ENCODE peak calls at places on chromosome 16, in seven cellular contexts. W is adrenal gland, C is transverse colon, F is heart left ventricle, N is stomach, I is A549, U is suprapubic skin. G is an unnamed sample.
A peak's percentile ranks its signal among the peaks of the same experiment; 100 is the strongest.

GRCh38 chr16:28924762-28925385 is at the start of gene RABEP2:
- DNase-seq in W (peak; percentile 95), C (peak; percentile 99), F (peak; percentile 93), N (peak; percentile 100), I (peak; percentile 89), U (peak; percentile 95), G (peak; percentile 98)

GRCh38 chr16:66266436-66267286 is 99.8 kb upstream of the CDH5 start:
- DNase-seq in W (peak; percentile 48), C (peak; percentile 27), F (peak; percentile 74), N (no peak), I (no peak), U (peak; percentile 87), G (peak; percentile 95)

GRCh38 chr16:81514041-81514559 is 69.5 kb downstream of the CMIP start:
- DNase-seq in W (no peak), C (no peak), F (no peak), N (no peak), I (no peak), U (no peak), G (no peak)

GRCh38 chr16:88058817-88059216 is 107.6 kb downstream of the BANP start:
- DNase-seq in W (no peak), C (no peak), F (no peak), N (no peak), I (no peak), U (peak; percentile 51), G (no peak)

GRCh38 chr16:74226361-74226979 is 70.1 kb upstream of the PSMD7 start:
- DNase-seq in W (no peak), C (no peak), F (no peak), N (no peak), I (peak; percentile 10), U (no peak), G (no peak)

GRCh38 chr16:85908444-85908843 is 9.5 kb downstream of the IRF8 start:
- DNase-seq in W (no peak), C (no peak), F (no peak), N (no peak), I (no peak), U (no peak), G (no peak)

GRCh38 chr16:54651440-54651839 is 279.2 kb upstream of the IRX5 start:
- DNase-seq in W (no peak), C (no peak), F (no peak), N (no peak), I (no peak), U (no peak), G (no peak)

GRCh38 chr16:12532871-12533610 is 270.6 kb downstream of the CPPED1 start:
- DNase-seq in W (no peak), C (no peak), F (no peak), N (no peak), I (no peak), U (no peak), G (no peak)

GRCh38 chr16:8656376-8656775 is 18.0 kb upstream of the ABAT start:
- DNase-seq in W (no peak), C (no peak), F (no peak), N (no peak), I (no peak), U (no peak), G (peak; percentile 58)

GRCh38 chr16:19236561-19236960 is 49.0 kb upstream of the CLEC19A start:
- DNase-seq in W (no peak), C (peak; percentile 51), F (no peak), N (peak; percentile 30), I (peak; percentile 37), U (no peak), G (no peak)

GRCh38 chr16:81994485-81994884 is 16.8 kb downstream of the SDR42E1 start:
- DNase-seq in W (no peak), C (no peak), F (no peak), N (no peak), I (peak; percentile 28), U (no peak), G (no peak)

GRCh38 chr16:55494994-55495421 is 13.9 kb upstream of the LPCAT2 start:
- DNase-seq in W (peak; percentile 82), C (peak; percentile 45), F (peak; percentile 58), N (peak; percentile 51), I (peak; percentile 62), U (peak; percentile 66), G (peak; percentile 65)

GRCh38 chr16:12228607-12229499 is 252.3 kb downstream of the SNX29 start:
- DNase-seq in W (peak; percentile 74), C (peak; percentile 80), F (peak; percentile 38), N (no peak), I (peak; percentile 70), U (no peak), G (peak; percentile 89)

GRCh38 chr16:87460936-87461335 is 31.9 kb downstream of the ZCCHC14 start:
- DNase-seq in W (no peak), C (no peak), F (no peak), N (no peak), I (no peak), U (no peak), G (no peak)

GRCh38 chr16:64983983-64984382 is 137.9 kb downstream of the CDH11 start:
- DNase-seq in W (peak; percentile 51), C (no peak), F (peak; percentile 49), N (no peak), I (peak; percentile 40), U (no peak), G (no peak)

GRCh38 chr16:71297252-71297651 is 8.1 kb upstream of the CMTR2 start:
- DNase-seq in W (no peak), C (no peak), F (no peak), N (no peak), I (peak; percentile 4), U (no peak), G (no peak)

GRCh38 chr16:85168732-85169256 is 56.5 kb upstream of the CIBAR2 start:
- DNase-seq in W (peak; percentile 88), C (peak; percentile 47), F (peak; percentile 76), N (no peak), I (no peak), U (peak; percentile 86), G (peak; percentile 93)

GRCh38 chr16:81699596-81699995 is 79.5 kb upstream of the PLCG2 start:
- DNase-seq in W (no peak), C (no peak), F (no peak), N (no peak), I (no peak), U (no peak), G (no peak)

GRCh38 chr16:89037261-89038152 is 56.1 kb upstream of the ACSF3 start:
- DNase-seq in W (no peak), C (no peak), F (no peak), N (no peak), I (peak; percentile 38), U (no peak), G (no peak)

GRCh38 chr16:54397190-54397835 is 110.7 kb upstream of the IRX3 start:
- DNase-seq in W (no peak), C (no peak), F (no peak), N (no peak), I (no peak), U (no peak), G (no peak)

GRCh38 chr16:88941933-88942909 is 34.8 kb downstream of the CBFA2T3 start:
- DNase-seq in W (no peak), C (peak; percentile 69), F (peak; percentile 61), N (peak; percentile 63), I (peak; percentile 29), U (no peak), G (no peak)

DNA sequence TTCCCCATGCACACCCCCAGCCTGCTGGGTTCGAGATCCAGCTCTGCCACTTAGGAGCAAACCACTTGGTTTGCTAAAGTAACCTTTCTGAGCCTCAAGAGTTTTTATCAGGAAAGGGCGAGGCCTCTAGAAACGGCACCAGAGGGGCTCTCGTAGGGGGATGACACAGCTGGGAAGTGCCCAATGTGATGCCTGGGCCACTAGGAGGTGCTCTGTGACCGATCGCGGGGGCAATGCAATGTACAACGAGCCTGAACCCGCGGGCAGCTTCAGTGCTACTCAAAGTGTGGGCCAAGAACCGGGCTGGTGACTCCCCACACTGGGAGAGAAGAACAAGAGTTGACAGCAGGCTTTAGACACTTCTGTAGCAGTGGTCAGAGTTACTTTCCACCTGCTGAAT is 9.4 kb downstream of the C16orf89 start:
- DNase-seq in W (no peak), C (peak; percentile 41), F (no peak), N (peak; percentile 29), I (peak; percentile 53), U (no peak), G (no peak)
- TF ChIP-seq CTCF in W (no peak), C (peak; percentile 20), F (peak; percentile 33), N (peak; percentile 20), I (peak; percentile 42), U (no peak), G (no peak)

GRCh38 chr16:27404163-27404823 is 2.3 kb downstream of the IL21R start:
- DNase-seq in W (no peak), C (no peak), F (no peak), N (no peak), I (no peak), U (no peak), G (no peak)
- H3K4me3 ChIP-seq in W (no peak overlapping the region), C (no peak overlapping the region), F (no peak overlapping the region), N (no peak overlapping the region), I (no peak overlapping the region), U (no peak overlapping the region), G (no peak overlapping the region)

DNA sequence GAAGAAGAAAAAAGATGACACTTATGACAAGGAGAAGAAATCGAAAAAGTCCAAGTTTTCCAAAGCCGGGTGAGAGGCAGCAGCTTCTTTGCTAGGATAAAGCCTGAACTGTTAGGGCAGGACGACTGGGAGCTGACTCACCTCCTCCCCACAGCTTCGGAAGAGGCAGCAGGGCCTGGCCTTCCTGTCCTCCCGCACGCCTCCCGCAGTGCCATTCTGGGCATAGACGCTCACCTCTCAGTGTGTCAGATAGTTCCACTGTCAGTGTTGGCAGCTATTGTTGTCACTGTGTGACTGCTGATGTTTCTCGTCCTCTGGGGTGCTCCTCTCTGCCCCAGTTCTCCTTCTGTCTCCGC is 12.6 kb downstream of the UBN1 start:
- DNase-seq in W (no peak), C (no peak), F (no peak), N (no peak), I (no peak), U (no peak), G (peak; percentile 54)
- TF ChIP-seq POLR2A in W (no peak), C (no peak), F (no peak), N (no peak), I (no peak), U (no peak), G (no peak)

DNA sequence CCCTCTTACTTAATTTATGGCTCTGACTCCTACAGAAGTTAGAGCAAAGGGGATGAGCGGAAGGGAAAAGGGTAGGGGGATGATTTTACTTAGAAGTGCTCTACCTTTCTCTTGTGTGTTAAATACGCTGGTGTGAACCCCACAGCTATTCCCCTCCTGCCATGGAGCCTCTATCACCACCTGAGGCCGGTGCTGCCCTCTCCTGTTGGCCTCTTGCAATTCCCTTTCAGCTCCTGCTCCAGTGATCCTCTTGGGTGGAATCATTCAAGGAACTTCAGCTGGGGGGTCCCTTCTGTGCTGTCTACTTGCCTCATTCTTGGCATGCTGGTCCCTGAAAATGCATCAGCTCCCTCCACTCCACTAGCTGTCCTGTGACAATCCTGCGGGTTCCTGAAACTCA is 41.8 kb upstream of the CDH8 start:
- DNase-seq in W (no peak), C (no peak), F (no peak), N (no peak), I (peak; percentile 33), U (no peak), G (no peak)
- TF ChIP-seq CTCF in W (no peak), C (no peak), F (no peak), N (no peak), I (no peak), U (no peak), G (no peak)

GRCh38 chr16:67648764-67649407 is 3.9 kb downstream of the CARMIL2 start:
- DNase-seq in W (no peak), C (no peak), F (no peak), N (no peak), I (no peak), U (peak; percentile 61), G (no peak)
- H3K4me3 ChIP-seq in W (no peak overlapping the region), C (no peak overlapping the region), F (no peak overlapping the region), N (no peak overlapping the region), I (no peak overlapping the region), U (peak overlapping the region; percentile 18), G (no peak overlapping the region)